ENCODE peak calls at places on chromosomes 7 and 10, in five cellular contexts. U is iPS DF 6.9, S is lower leg skin, Q is astrocyte of the spinal cord, C is A549. R is an unnamed sample.

GRCh38 chr10:36764823-36765222 is 360.6 kb upstream of the ANKRD30A start:
- DNase-seq in U (no peak), S (no peak), Q (no peak), C (no peak), R (no peak)

GRCh38 chr10:29412452-29413004 is 123.7 kb downstream of the LYZL1 start:
- DNase-seq in U (no peak), S (no peak), Q (no peak), C (no peak), R (no peak)

GRCh38 chr10:98170249-98171117 is 36.0 kb downstream of the R3HCC1L start:
- DNase-seq in U (peak; percentile 63), S (peak; percentile 22), Q (peak; percentile 42), C (peak; percentile 44), R (no peak)

GRCh38 chr10:121990015-121990677 is 1.2 kb downstream of the TACC2 start:
- DNase-seq in U (no peak), S (no peak), Q (no peak), C (no peak), R (no peak)

GRCh38 chr10:132183046-132183445 is 3.7 kb upstream of the DPYSL4 start:
- DNase-seq in U (no peak), S (no peak), Q (no peak), C (no peak), R (no peak)

GRCh38 chr7:131148258-131148657 is 179.4 kb upstream of the MKLN1 start:
- DNase-seq in U (no peak), S (no peak), Q (no peak), C (no peak), R (no peak)

GRCh38 chr10:132107947-132108877 is 42.5 kb downstream of the JAKMIP3 start:
- DNase-seq in U (no peak), S (no peak), Q (no peak), C (no peak), R (no peak)

GRCh38 chr10:98269435-98269912 is 1.5 kb upstream of the LOXL4 start:
- DNase-seq in U (no peak), S (no peak), Q (peak; percentile 78), C (peak; percentile 70), R (no peak)

GRCh38 chr10:95580140-95580539 is 19.0 kb upstream of the SORBS1 start:
- DNase-seq in U (no peak), S (no peak), Q (no peak), C (no peak), R (no peak)

GRCh38 chr10:131400518-131400917 is 89.0 kb upstream of the TCERG1L start:
- DNase-seq in U (no peak), S (no peak), Q (no peak), C (no peak), R (no peak)

GRCh38 chr10:121183241-121183640 is 332.1 kb downstream of the WDR11 start:
- DNase-seq in U (no peak), S (no peak), Q (no peak), C (no peak), R (no peak)

GRCh38 chr10:35546824-35547225 is 58.3 kb upstream of the GJD4 start:
- DNase-seq in U (no peak), S (no peak), Q (peak; percentile 84), C (peak; percentile 35), R (peak; percentile 66)

GRCh38 chr10:50653142-50653541 is 29.4 kb upstream of the SGMS1 start:
- DNase-seq in U (no peak), S (no peak), Q (peak; percentile 33), C (no peak), R (peak; percentile 7)

GRCh38 chr7:127041689-127042452 is 210.9 kb downstream of the GRM8 start:
- DNase-seq in U (no peak), S (no peak), Q (no peak), C (no peak), R (no peak)

GRCh38 chr10:97570789-97571536 is 1.6 kb upstream of the ANKRD2 start:
- DNase-seq in U (no peak), S (no peak), Q (no peak), C (no peak), R (no peak)

GRCh38 chr10:77859200-77859864 is 67.2 kb downstream of the DLG5 start:
- DNase-seq in U (no peak), S (no peak), Q (no peak), C (no peak), R (no peak)

GRCh38 chr10:1629326-1630036 is 107.8 kb downstream of the ADARB2 start:
- DNase-seq in U (no peak), S (no peak), Q (no peak), C (no peak), R (no peak)

GRCh38 chr10:68192113-68192512 is 39.8 kb downstream of the ATOH7 start:
- DNase-seq in U (no peak), S (no peak), Q (no peak), C (no peak), R (no peak)

GRCh38 chr10:15486404-15486803 is 115.3 kb upstream of the FAM171A1 start:
- DNase-seq in U (no peak), S (no peak), Q (peak; percentile 73), C (no peak), R (no peak)

GRCh38 chr10:126519992-126520391 is 131.7 kb upstream of the ADAM12 start:
- DNase-seq in U (no peak), S (no peak), Q (no peak), C (no peak), R (no peak)

GRCh38 chr7:22821702-22822485 is 755 bp downstream of the TOMM7 start:
- DNase-seq in U (no peak), S (no peak), Q (peak; percentile 8), C (no peak), R (no peak)

GRCh38 chr7:111192614-111193053 is 101.7 kb downstream of the LRRN3 start:
- DNase-seq in U (no peak), S (no peak), Q (no peak), C (no peak), R (no peak)

GRCh38 chr10:128386231-128386630 is 260.0 kb upstream of the MKI67 start:
- DNase-seq in U (no peak), S (no peak), Q (no peak), C (no peak), R (no peak)

GRCh38 chr10:74923556-74923955 is 97.2 kb downstream of the KAT6B start:
- DNase-seq in U (no peak), S (no peak), Q (no peak), C (no peak), R (no peak)

GRCh38 chr10:80412521-80412920 is 4.2 kb downstream of the PRXL2A start:
- DNase-seq in U (no peak), S (no peak), Q (no peak), C (no peak), R (no peak)

GRCh38 chr7:37341033-37341630 is 107.5 kb downstream of the ELMO1 start:
- DNase-seq in U (no peak), S (no peak), Q (no peak), C (no peak), R (no peak)
- H3K4me3 ChIP-seq in U (no peak overlapping the region), S (no peak overlapping the region), Q (no peak overlapping the region), C (no peak overlapping the region), R (no peak overlapping the region)

DNA sequence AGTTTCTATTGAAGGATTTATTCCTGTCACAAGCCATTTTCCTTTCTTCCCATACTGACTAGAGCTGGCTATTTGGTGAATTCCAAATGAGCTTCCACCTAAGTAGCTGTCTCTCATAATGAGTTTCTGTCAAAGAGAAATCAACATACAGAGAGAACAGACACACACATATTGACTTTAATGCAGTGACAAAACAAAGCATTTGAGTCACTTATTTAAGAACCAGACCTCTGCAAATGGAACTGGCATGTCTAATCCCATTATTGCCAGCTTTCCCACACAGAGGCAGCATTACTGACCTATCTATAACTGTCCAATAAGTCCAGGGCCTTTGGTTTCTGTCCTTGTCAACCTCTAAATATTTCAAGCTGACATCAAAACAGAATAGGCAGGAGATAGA is 179.3 kb upstream of the CSTF2T start:
- DNase-seq in U (no peak), S (no peak), Q (no peak), C (no peak), R (no peak)
- H3K4me3 ChIP-seq in U (no peak overlapping the region), S (no peak overlapping the region), Q (no peak overlapping the region), C (no peak overlapping the region), R (no peak overlapping the region)

DNA sequence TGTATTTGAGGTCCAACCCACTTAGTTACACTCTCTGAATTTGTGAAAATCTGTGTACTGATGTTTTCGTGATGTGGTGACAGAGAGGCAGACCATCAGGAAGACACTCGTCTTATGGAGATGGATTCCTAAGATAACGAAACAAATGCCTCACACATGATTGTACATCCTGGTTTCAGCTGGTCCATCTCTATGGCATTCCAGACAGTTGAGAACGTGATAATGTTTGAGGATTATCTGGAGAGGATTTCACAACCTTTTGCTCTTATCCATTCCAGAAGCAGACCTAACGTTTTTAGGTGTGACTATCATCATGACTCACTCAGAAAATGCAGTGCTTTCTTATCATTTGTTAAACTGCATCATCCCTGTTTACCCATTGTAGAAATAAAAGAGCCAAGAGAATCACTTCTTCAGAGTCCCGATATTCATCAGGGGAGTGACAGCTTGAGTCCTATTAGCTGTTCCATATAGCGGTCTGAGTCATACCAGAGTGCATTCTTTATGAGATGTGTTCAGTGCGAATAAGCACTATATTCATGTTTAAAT is 74.5 kb downstream of the BMPER start:
- DNase-seq in U (no peak), S (no peak), Q (peak; percentile 64), C (peak; percentile 66), R (no peak)
- H3K4me3 ChIP-seq in U (no peak overlapping the region), S (no peak overlapping the region), Q (no peak overlapping the region), C (no peak overlapping the region), R (no peak overlapping the region)

DNA sequence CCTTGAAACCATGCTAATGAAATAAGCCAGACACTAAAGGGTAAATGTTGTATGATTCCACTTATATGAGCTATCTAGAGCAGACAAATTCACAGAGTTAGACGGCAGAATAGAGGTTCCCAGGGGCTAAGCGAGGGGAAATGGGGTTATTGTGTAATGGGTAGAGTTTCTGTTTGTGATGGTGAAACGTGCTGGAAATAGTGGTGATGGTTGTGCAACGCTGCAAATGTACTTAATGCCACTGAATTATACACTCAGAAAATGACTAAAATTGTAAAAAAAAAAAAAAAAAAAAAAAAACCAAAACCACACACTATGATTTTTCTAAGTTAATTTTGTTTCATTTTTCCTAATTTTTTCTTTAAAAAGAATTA is 30.0 kb downstream of the SFXN4 start:
- DNase-seq in U (no peak), S (peak; percentile 25), Q (no peak), C (no peak), R (no peak)
- H3K4me3 ChIP-seq in U (no peak overlapping the region), S (no peak overlapping the region), Q (no peak overlapping the region), C (no peak overlapping the region), R (no peak overlapping the region)

GRCh38 chr7:94395141-94396041 is 696 bp downstream of the COL1A2 start:
- DNase-seq in U (no peak), S (peak; percentile 70), Q (peak; percentile 89), C (peak; percentile 47), R (no peak)
- H3K4me3 ChIP-seq in U (peak overlapping the region; percentile 35), S (peak overlapping the region; percentile 57), Q (peak overlapping the region; percentile 61), C (no peak overlapping the region), R (peak overlapping the region; percentile 74)

GRCh38 chr10:13877154-13877909 is 290.6 kb downstream of the PRPF18 start:
- DNase-seq in U (no peak), S (peak; percentile 74), Q (no peak), C (no peak), R (no peak)
- H3K4me3 ChIP-seq in U (no peak overlapping the region), S (no peak overlapping the region), Q (no peak overlapping the region), C (no peak overlapping the region), R (no peak overlapping the region)

GRCh38 chr7:143884978-143885559 is 16.9 kb downstream of the TCAF1 start:
- DNase-seq in U (no peak), S (no peak), Q (peak; percentile 80), C (no peak), R (peak; percentile 91)
- H3K4me3 ChIP-seq in U (peak overlapping the region; percentile 45), S (peak overlapping the region; percentile 22), Q (peak overlapping the region; percentile 82), C (no peak overlapping the region), R (peak overlapping the region; percentile 64)

R was measured in esophagus muscularis mucosa.